ENCODE peak calls at places on chromosomes 6 and 20, in seven cellular contexts. One of them, this sample, is unnamed.

GRCh38 chr6:41733707-41734665 is 1.4 kb downstream of the TFEB start:
- DNase-seq in coronary artery: no peak
- DNase-seq in fibroblast of lung: peak; percentile 67
- DNase-seq in kidney: peak; percentile 95
- DNase-seq in uterus: peak; percentile 76
- DNase-seq in neural crest cell: peak; percentile 39
- DNase-seq in heart left ventricle: peak; percentile 78
- DNase-seq in this sample: peak; percentile 63

GRCh38 chr6:54058236-54058635 is 53.0 kb upstream of the MLIP start:
- DNase-seq in heart left ventricle: peak; percentile 17
- DNase-seq in neural crest cell: no peak
- DNase-seq in coronary artery: no peak
- DNase-seq in kidney: no peak
- DNase-seq in uterus: no peak
- DNase-seq in fibroblast of lung: no peak
- DNase-seq in this sample: no peak

GRCh38 chr6:160791459-160791858 is 89.4 kb downstream of the PLG start:
- DNase-seq in uterus: no peak
- DNase-seq in coronary artery: no peak
- DNase-seq in kidney: no peak
- DNase-seq in fibroblast of lung: no peak
- DNase-seq in heart left ventricle: no peak
- DNase-seq in neural crest cell: no peak
- DNase-seq in this sample: peak; percentile 49

GRCh38 chr6:26032387-26033131 is 54.7 kb upstream of the HFE start:
- DNase-seq in kidney: peak; percentile 52
- DNase-seq in heart left ventricle: no peak
- DNase-seq in uterus: no peak
- DNase-seq in fibroblast of lung: peak; percentile 78
- DNase-seq in coronary artery: no peak
- DNase-seq in neural crest cell: no peak
- DNase-seq in this sample: no peak

GRCh38 chr6:44096615-44097014 is 30.6 kb downstream of the MRPL14 start:
- DNase-seq in fibroblast of lung: peak; percentile 53
- DNase-seq in kidney: peak; percentile 88
- DNase-seq in heart left ventricle: peak; percentile 68
- DNase-seq in uterus: peak; percentile 74
- DNase-seq in coronary artery: no peak
- DNase-seq in neural crest cell: peak; percentile 62
- DNase-seq in this sample: peak; percentile 90

GRCh38 chr6:125791820-125792165 is 1.0 kb downstream of the NCOA7 start:
- DNase-seq in neural crest cell: no peak
- DNase-seq in fibroblast of lung: no peak
- DNase-seq in kidney: no peak
- DNase-seq in uterus: no peak
- DNase-seq in heart left ventricle: no peak
- DNase-seq in coronary artery: no peak
- DNase-seq in this sample: no peak

GRCh38 chr6:154289818-154290508 is 66.6 kb downstream of the IPCEF1 start:
- DNase-seq in fibroblast of lung: no peak
- DNase-seq in kidney: no peak
- DNase-seq in uterus: no peak
- DNase-seq in coronary artery: no peak
- DNase-seq in neural crest cell: no peak
- DNase-seq in heart left ventricle: no peak
- DNase-seq in this sample: peak; percentile 17

GRCh38 chr6:108942556-108943492 is 94.6 kb downstream of the ARMC2 start:
- DNase-seq in uterus: no peak
- DNase-seq in neural crest cell: no peak
- DNase-seq in heart left ventricle: no peak
- DNase-seq in fibroblast of lung: no peak
- DNase-seq in coronary artery: no peak
- DNase-seq in kidney: no peak
- DNase-seq in this sample: no peak

GRCh38 chr6:126947070-126947469 is 171.4 kb upstream of the RSPO3 start:
- DNase-seq in coronary artery: no peak
- DNase-seq in uterus: peak; percentile 56
- DNase-seq in heart left ventricle: no peak
- DNase-seq in neural crest cell: no peak
- DNase-seq in fibroblast of lung: no peak
- DNase-seq in kidney: peak; percentile 81
- DNase-seq in this sample: no peak

GRCh38 chr6:22392711-22393110 is 95.9 kb upstream of the PRL start:
- DNase-seq in kidney: no peak
- DNase-seq in coronary artery: no peak
- DNase-seq in neural crest cell: no peak
- DNase-seq in fibroblast of lung: peak; percentile 48
- DNase-seq in uterus: no peak
- DNase-seq in heart left ventricle: no peak
- DNase-seq in this sample: no peak

GRCh38 chr20:23228912-23229311 is 121.7 kb upstream of the NXT1 start:
- DNase-seq in kidney: no peak
- DNase-seq in heart left ventricle: no peak
- DNase-seq in uterus: no peak
- DNase-seq in coronary artery: peak; percentile 45
- DNase-seq in fibroblast of lung: peak; percentile 90
- DNase-seq in neural crest cell: no peak
- DNase-seq in this sample: no peak

GRCh38 chr6:159874475-159874874 is 16.3 kb upstream of the MAS1 start:
- DNase-seq in uterus: peak; percentile 50
- DNase-seq in heart left ventricle: peak; percentile 60
- DNase-seq in fibroblast of lung: peak; percentile 48
- DNase-seq in neural crest cell: no peak
- DNase-seq in kidney: peak; percentile 81
- DNase-seq in coronary artery: no peak
- DNase-seq in this sample: no peak

DNA sequence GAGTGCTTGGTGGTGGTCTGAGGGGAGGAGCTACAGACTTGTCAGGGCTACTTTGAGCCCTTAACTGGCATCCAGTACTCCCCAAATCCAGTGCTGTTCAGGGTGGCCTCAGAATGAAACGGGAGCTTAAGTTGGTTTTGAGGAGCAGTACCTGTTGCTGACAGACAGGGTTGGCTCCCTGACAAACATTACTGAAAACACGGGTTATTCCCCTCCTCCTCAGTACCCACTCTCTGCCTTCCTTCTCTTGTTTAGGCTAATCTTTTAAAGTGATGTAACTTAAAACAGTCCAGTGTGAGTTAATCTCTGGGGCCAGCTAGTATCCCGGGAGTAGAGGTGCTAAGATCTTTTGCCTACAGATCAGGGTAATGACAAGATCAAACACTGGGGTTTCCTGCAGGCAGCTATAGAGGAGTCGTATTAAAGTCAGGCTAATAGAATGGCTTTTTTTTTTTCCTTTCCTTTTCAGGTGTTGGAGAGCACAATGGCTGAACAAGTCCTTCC is 3.7 kb downstream of the TNFAIP3 start:
- DNase-seq in kidney: no peak
- DNase-seq in neural crest cell: no peak
- DNase-seq in fibroblast of lung: no peak
- DNase-seq in coronary artery: no peak
- DNase-seq in uterus: no peak
- DNase-seq in heart left ventricle: no peak
- DNase-seq in this sample: no peak
- TF ChIP-seq CTCF in kidney: no peak
- TF ChIP-seq CTCF in neural crest cell: no peak
- TF ChIP-seq CTCF in fibroblast of lung: no peak
- TF ChIP-seq CTCF in coronary artery: no peak
- TF ChIP-seq CTCF in uterus: no peak
- TF ChIP-seq CTCF in heart left ventricle: no peak
- TF ChIP-seq CTCF in this sample: no peak

GRCh38 chr6:18601515-18602035 is 214.4 kb downstream of the RNF144B start:
- DNase-seq in uterus: no peak
- DNase-seq in coronary artery: no peak
- DNase-seq in fibroblast of lung: no peak
- DNase-seq in kidney: no peak
- DNase-seq in neural crest cell: no peak
- DNase-seq in heart left ventricle: no peak
- DNase-seq in this sample: no peak

GRCh38 chr6:18595774-18596528 is 208.8 kb downstream of the RNF144B start:
- DNase-seq in uterus: peak; percentile 49
- DNase-seq in neural crest cell: peak; percentile 83
- DNase-seq in fibroblast of lung: peak; percentile 53
- DNase-seq in kidney: no peak
- DNase-seq in heart left ventricle: peak; percentile 50
- DNase-seq in coronary artery: no peak
- DNase-seq in this sample: peak; percentile 55

GRCh38 chr6:18600236-18600635 is 213.1 kb downstream of the RNF144B start:
- DNase-seq in kidney: no peak
- DNase-seq in heart left ventricle: no peak
- DNase-seq in neural crest cell: peak; percentile 41
- DNase-seq in uterus: no peak
- DNase-seq in fibroblast of lung: no peak
- DNase-seq in coronary artery: no peak
- DNase-seq in this sample: no peak

GRCh38 chr6:18598865-18599264 is 211.7 kb downstream of the RNF144B start:
- DNase-seq in kidney: no peak
- DNase-seq in neural crest cell: no peak
- DNase-seq in fibroblast of lung: no peak
- DNase-seq in heart left ventricle: no peak
- DNase-seq in uterus: no peak
- DNase-seq in coronary artery: no peak
- DNase-seq in this sample: no peak

GRCh38 chr6:18596529-18596835 is 209.3 kb downstream of the RNF144B start:
- DNase-seq in kidney: no peak
- DNase-seq in uterus: no peak
- DNase-seq in fibroblast of lung: no peak
- DNase-seq in heart left ventricle: no peak
- DNase-seq in coronary artery: no peak
- DNase-seq in neural crest cell: no peak
- DNase-seq in this sample: no peak
- TF ChIP-seq CTCF in kidney: no peak
- TF ChIP-seq CTCF in uterus: no peak
- TF ChIP-seq CTCF in fibroblast of lung: no peak
- TF ChIP-seq CTCF in heart left ventricle: no peak
- TF ChIP-seq CTCF in coronary artery: no peak
- TF ChIP-seq CTCF in neural crest cell: no peak
- TF ChIP-seq CTCF in this sample: no peak

DNA sequence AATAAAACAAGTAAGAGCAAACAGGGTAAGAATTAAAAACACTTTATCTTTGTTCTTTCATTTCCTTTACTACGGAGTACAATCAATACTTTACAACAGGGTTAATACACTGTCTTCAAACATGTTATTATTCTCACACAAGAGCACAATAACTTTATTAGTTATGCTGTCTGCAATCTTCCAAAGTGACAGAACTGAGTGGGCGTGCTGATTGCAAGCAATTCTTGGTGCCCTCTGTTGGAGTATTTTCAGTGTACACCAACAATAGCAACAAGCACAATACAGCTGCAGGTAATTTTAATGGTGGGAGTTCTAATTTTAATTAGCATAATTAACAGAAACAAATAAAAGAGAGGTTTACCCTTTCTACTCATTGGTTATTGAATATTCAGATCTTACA is 33.9 kb upstream of the PTPRK start:
- DNase-seq in neural crest cell: no peak
- DNase-seq in heart left ventricle: no peak
- DNase-seq in uterus: no peak
- DNase-seq in kidney: no peak
- DNase-seq in coronary artery: no peak
- DNase-seq in fibroblast of lung: peak; percentile 32
- DNase-seq in this sample: no peak
- TF ChIP-seq CTCF in neural crest cell: peak; percentile 38
- TF ChIP-seq CTCF in heart left ventricle: peak; percentile 31
- TF ChIP-seq CTCF in uterus: no peak
- TF ChIP-seq CTCF in kidney: peak; percentile 27
- TF ChIP-seq CTCF in coronary artery: no peak
- TF ChIP-seq CTCF in fibroblast of lung: no peak
- TF ChIP-seq CTCF in this sample: no peak

DNA sequence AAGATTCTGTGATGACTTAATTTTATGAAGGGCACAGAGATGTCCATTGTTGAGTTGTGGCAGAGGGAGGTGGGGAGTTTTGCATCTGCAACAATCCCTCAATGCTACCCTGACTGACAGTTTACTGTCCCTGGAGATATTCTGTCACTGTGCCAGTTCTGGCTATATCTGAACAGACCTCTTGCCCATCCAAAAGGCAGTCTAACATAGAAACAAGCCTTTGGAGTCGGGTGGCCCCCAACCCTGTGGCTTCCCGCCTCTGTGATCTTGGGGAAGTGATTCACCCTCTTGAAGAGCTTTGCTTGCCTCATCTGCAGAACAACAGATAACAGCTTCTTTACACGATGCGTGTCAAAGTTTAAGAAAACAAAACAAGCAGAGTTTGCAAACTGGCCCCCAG is 3.8 kb upstream of the E2F1 start:
- DNase-seq in uterus: no peak
- DNase-seq in kidney: no peak
- DNase-seq in fibroblast of lung: peak; percentile 67
- DNase-seq in coronary artery: no peak
- DNase-seq in heart left ventricle: no peak
- DNase-seq in neural crest cell: no peak
- DNase-seq in this sample: no peak
- TF ChIP-seq CTCF in uterus: no peak
- TF ChIP-seq CTCF in kidney: no peak
- TF ChIP-seq CTCF in fibroblast of lung: no peak
- TF ChIP-seq CTCF in coronary artery: no peak
- TF ChIP-seq CTCF in heart left ventricle: no peak
- TF ChIP-seq CTCF in neural crest cell: no peak
- TF ChIP-seq CTCF in this sample: no peak

GRCh38 chr6:34027939-34028441 is 117.9 kb downstream of the GRM4 start:
- DNase-seq in uterus: no peak
- DNase-seq in neural crest cell: no peak
- DNase-seq in coronary artery: no peak
- DNase-seq in fibroblast of lung: no peak
- DNase-seq in heart left ventricle: no peak
- DNase-seq in kidney: peak; percentile 60
- DNase-seq in this sample: no peak
- TF ChIP-seq CTCF in uterus: no peak
- TF ChIP-seq CTCF in neural crest cell: peak; percentile 4
- TF ChIP-seq CTCF in coronary artery: no peak
- TF ChIP-seq CTCF in fibroblast of lung: no peak
- TF ChIP-seq CTCF in heart left ventricle: no peak
- TF ChIP-seq CTCF in kidney: no peak
- TF ChIP-seq CTCF in this sample: peak; percentile 8